ENCODE peak calls at places on chromosomes 1 and 21, in nine cellular contexts. E is kidney glomerular epithelial cell; K is Ammon's horn; Y is cardiac fibroblast; I is RPMI7951; S is CD8-positive, alpha-beta memory T cell; B is stimulated activated CD8-positive, alpha-beta memory T cell treated with anti-CD3 and anti-CD28 coated beads, Interleukin-4, amount 100 ng/mL, for 1 hour; Q is EL; W is spleen. X is an unnamed sample.

GRCh38 chr21:42468511-42469131 is 27.4 kb downstream of the RSPH1 start:
- DNase-seq in E (no peak), K (peak; percentile 29), Y (no peak), I (peak; percentile 7), S (no peak), B (no peak), Q (no peak), W (no peak), X (no peak)

GRCh38 chr21:37751268-37751975 is 164.8 kb downstream of the KCNJ6 start:
- DNase-seq in E (no peak), K (no peak), Y (peak; percentile 53), I (no peak), S (no peak), B (no peak), Q (no peak), W (no peak), X (no peak)

GRCh38 chr21:28885853-28886177 is 106.9 kb downstream of the LTN1 start:
- DNase-seq in E (no peak), K (no peak), Y (no peak), I (peak; percentile 10), S (no peak), B (no peak), Q (peak; percentile 24), W (no peak), X (no peak)

GRCh38 chr1:18738126-18738525 is 107.5 kb downstream of the PAX7 start:
- DNase-seq in E (no peak), K (no peak), Y (no peak), I (no peak), S (no peak), B (no peak), Q (no peak), W (peak; percentile 15), X (no peak)

GRCh38 chr1:219416598-219417238 is 196.2 kb downstream of the ZC3H11B start:
- DNase-seq in E (peak; percentile 36), K (peak; percentile 54), Y (peak; percentile 75), I (peak; percentile 58), S (peak; percentile 10), B (no peak), Q (peak; percentile 63), W (no peak), X (no peak)

GRCh38 chr1:213303286-213303685 is 252.2 kb downstream of the RPS6KC1 start:
- DNase-seq in E (no peak), K (no peak), Y (no peak), I (no peak), S (no peak), B (no peak), Q (peak; percentile 30), W (no peak), X (no peak)

GRCh38 chr1:85321237-85321964 is 45.0 kb upstream of the BCL10 start:
- DNase-seq in E (peak; percentile 16), K (no peak), Y (peak; percentile 81), I (peak; percentile 93), S (no peak), B (no peak), Q (peak; percentile 93), W (no peak), X (no peak)

GRCh38 chr1:149885364-149886111 is 13.8 kb upstream of the BOLA1 start:
- DNase-seq in E (peak; percentile 79), K (peak; percentile 86), Y (peak; percentile 92), I (peak; percentile 91), S (peak; percentile 64), B (peak; percentile 22), Q (peak; percentile 89), W (peak; percentile 94), X (no peak)

GRCh38 chr1:11384170-11384554 is 94.8 kb upstream of the DISP3 start:
- DNase-seq in E (no peak), K (no peak), Y (no peak), I (peak; percentile 59), S (no peak), B (no peak), Q (peak; percentile 8), W (no peak), X (peak; percentile 10)

GRCh38 chr1:232754930-232755329 is 50.3 kb upstream of the MAP10 start:
- DNase-seq in E (no peak), K (no peak), Y (peak; percentile 6), I (no peak), S (no peak), B (no peak), Q (no peak), W (no peak), X (no peak)

GRCh38 chr1:99297923-99298322 is 33.6 kb downstream of the PLPPR4 start:
- DNase-seq in E (no peak), K (no peak), Y (no peak), I (no peak), S (no peak), B (no peak), Q (no peak), W (no peak), X (no peak)

GRCh38 chr1:11982010-11982392 is 1.8 kb downstream of the MFN2 start:
- DNase-seq in E (peak; percentile 1), K (no peak), Y (peak; percentile 52), I (no peak), S (no peak), B (no peak), Q (peak; percentile 30), W (no peak), X (no peak)

GRCh38 chr1:100713636-100714035 is 5.9 kb upstream of the VCAM1 start:
- DNase-seq in E (no peak), K (no peak), Y (peak; percentile 40), I (peak; percentile 77), S (no peak), B (no peak), Q (peak; percentile 35), W (no peak), X (no peak)

GRCh38 chr1:215083408-215083961 is 948 bp downstream of the KCNK2 start:
- DNase-seq in E (no peak), K (no peak), Y (peak; percentile 25), I (peak; percentile 44), S (no peak), B (no peak), Q (peak; percentile 46), W (peak; percentile 58), X (no peak)

GRCh38 chr1:89261926-89262540 is 10.6 kb downstream of the GBP5 start:
- DNase-seq in E (no peak), K (peak; percentile 37), Y (peak; percentile 15), I (no peak), S (no peak), B (no peak), Q (no peak), W (no peak), X (no peak)

GRCh38 chr1:61357539-61357938 is 275.2 kb downstream of the NFIA start:
- DNase-seq in E (no peak), K (no peak), Y (no peak), I (no peak), S (no peak), B (no peak), Q (no peak), W (no peak), X (no peak)